ENCODE peak calls at places on chromosomes 11 and 22, in eight cellular contexts. One of them, this sample, is unnamed.
A peak's percentile ranks its signal among the peaks of the same experiment; 100 is the strongest.

GRCh38 chr11:65872555-65873279 is at the start of gene EFEMP2:
- DNase-seq in uterus: peak; percentile 62
- DNase-seq in Peyer's patch: no peak
- DNase-seq in lung: no peak
- DNase-seq in cardiac muscle cell: peak; percentile 80
- DNase-seq in mucosa of descending colon: peak; percentile 61
- DNase-seq in kidney: peak; percentile 90
- DNase-seq in CD8-positive, alpha-beta memory T cell: no peak
- DNase-seq in this sample: no peak

GRCh38 chr11:96464695-96465307 is 75.0 kb downstream of the JRKL start:
- DNase-seq in uterus: no peak
- DNase-seq in Peyer's patch: no peak
- DNase-seq in lung: no peak
- DNase-seq in cardiac muscle cell: peak; percentile 81
- DNase-seq in mucosa of descending colon: no peak
- DNase-seq in kidney: no peak
- DNase-seq in CD8-positive, alpha-beta memory T cell: peak; percentile 35
- DNase-seq in this sample: no peak

GRCh38 chr22:50144005-50144614 is 26.4 kb upstream of the PANX2 start:
- DNase-seq in uterus: peak; percentile 4
- DNase-seq in Peyer's patch: no peak
- DNase-seq in lung: no peak
- DNase-seq in cardiac muscle cell: no peak
- DNase-seq in mucosa of descending colon: no peak
- DNase-seq in kidney: no peak
- DNase-seq in CD8-positive, alpha-beta memory T cell: no peak
- DNase-seq in this sample: no peak

GRCh38 chr11:20474176-20474950 is 86.8 kb downstream of the PRMT3 start:
- DNase-seq in uterus: peak; percentile 34
- DNase-seq in Peyer's patch: no peak
- DNase-seq in lung: no peak
- DNase-seq in cardiac muscle cell: peak; percentile 20
- DNase-seq in mucosa of descending colon: no peak
- DNase-seq in kidney: peak; percentile 54
- DNase-seq in CD8-positive, alpha-beta memory T cell: no peak
- DNase-seq in this sample: no peak

GRCh38 chr11:2515401-2516275 is 70.8 kb downstream of the KCNQ1 start:
- DNase-seq in uterus: peak; percentile 10
- DNase-seq in Peyer's patch: no peak
- DNase-seq in lung: no peak
- DNase-seq in cardiac muscle cell: no peak
- DNase-seq in mucosa of descending colon: peak; percentile 38
- DNase-seq in kidney: peak; percentile 64
- DNase-seq in CD8-positive, alpha-beta memory T cell: no peak
- DNase-seq in this sample: peak; percentile 1

GRCh38 chr11:35337136-35337918 is 82.0 kb downstream of the SLC1A2 start:
- DNase-seq in uterus: no peak
- DNase-seq in Peyer's patch: no peak
- DNase-seq in lung: no peak
- DNase-seq in cardiac muscle cell: no peak
- DNase-seq in mucosa of descending colon: no peak
- DNase-seq in kidney: no peak
- DNase-seq in CD8-positive, alpha-beta memory T cell: no peak
- DNase-seq in this sample: no peak

GRCh38 chr11:92269021-92269420 is 44.4 kb downstream of the FAT3 start:
- DNase-seq in uterus: no peak
- DNase-seq in Peyer's patch: no peak
- DNase-seq in lung: no peak
- DNase-seq in cardiac muscle cell: peak; percentile 30
- DNase-seq in mucosa of descending colon: no peak
- DNase-seq in kidney: no peak
- DNase-seq in CD8-positive, alpha-beta memory T cell: no peak
- DNase-seq in this sample: no peak

GRCh38 chr22:30694171-30694637 is 470 bp upstream of the OSBP2 start:
- DNase-seq in uterus: peak; percentile 48
- DNase-seq in Peyer's patch: peak; percentile 64
- DNase-seq in lung: peak; percentile 56
- DNase-seq in cardiac muscle cell: peak; percentile 70
- DNase-seq in mucosa of descending colon: peak; percentile 75
- DNase-seq in kidney: peak; percentile 83
- DNase-seq in CD8-positive, alpha-beta memory T cell: peak; percentile 43
- DNase-seq in this sample: peak; percentile 88

GRCh38 chr11:27319065-27319464 is 44.0 kb downstream of the CCDC34 start:
- DNase-seq in uterus: no peak
- DNase-seq in Peyer's patch: no peak
- DNase-seq in lung: no peak
- DNase-seq in cardiac muscle cell: no peak
- DNase-seq in mucosa of descending colon: no peak
- DNase-seq in kidney: no peak
- DNase-seq in CD8-positive, alpha-beta memory T cell: no peak
- DNase-seq in this sample: no peak

GRCh38 chr22:39252461-39253391 is 7.9 kb upstream of the PDGFB start:
- DNase-seq in uterus: no peak
- DNase-seq in Peyer's patch: no peak
- DNase-seq in lung: no peak
- DNase-seq in cardiac muscle cell: no peak
- DNase-seq in mucosa of descending colon: no peak
- DNase-seq in kidney: no peak
- DNase-seq in CD8-positive, alpha-beta memory T cell: no peak
- DNase-seq in this sample: no peak

GRCh38 chr11:28763876-28764275 is 655.7 kb downstream of the METTL15 start:
- DNase-seq in uterus: no peak
- DNase-seq in Peyer's patch: no peak
- DNase-seq in lung: no peak
- DNase-seq in cardiac muscle cell: no peak
- DNase-seq in mucosa of descending colon: no peak
- DNase-seq in kidney: no peak
- DNase-seq in CD8-positive, alpha-beta memory T cell: no peak
- DNase-seq in this sample: no peak

GRCh38 chr22:43828711-43829447 is 16.8 kb upstream of the EFCAB6 start:
- DNase-seq in uterus: no peak
- DNase-seq in Peyer's patch: no peak
- DNase-seq in lung: peak; percentile 60
- DNase-seq in cardiac muscle cell: peak; percentile 46
- DNase-seq in mucosa of descending colon: no peak
- DNase-seq in kidney: peak; percentile 66
- DNase-seq in CD8-positive, alpha-beta memory T cell: no peak
- DNase-seq in this sample: peak; percentile 45

GRCh38 chr11:126727381-126727780 is 273.2 kb downstream of the KIRREL3 start:
- DNase-seq in uterus: no peak
- DNase-seq in Peyer's patch: no peak
- DNase-seq in lung: no peak
- DNase-seq in cardiac muscle cell: no peak
- DNase-seq in mucosa of descending colon: no peak
- DNase-seq in kidney: no peak
- DNase-seq in CD8-positive, alpha-beta memory T cell: no peak
- DNase-seq in this sample: no peak

GRCh38 chr11:1435820-1436467 is 46.2 kb downstream of the BRSK2 start:
- DNase-seq in uterus: no peak
- DNase-seq in Peyer's patch: no peak
- DNase-seq in lung: no peak
- DNase-seq in cardiac muscle cell: peak; percentile 65
- DNase-seq in mucosa of descending colon: no peak
- DNase-seq in kidney: no peak
- DNase-seq in CD8-positive, alpha-beta memory T cell: no peak
- DNase-seq in this sample: no peak

GRCh38 chr22:27982630-27983180 is 63.6 kb upstream of the PITPNB start:
- DNase-seq in uterus: no peak
- DNase-seq in Peyer's patch: peak; percentile 4
- DNase-seq in lung: no peak
- DNase-seq in cardiac muscle cell: no peak
- DNase-seq in mucosa of descending colon: no peak
- DNase-seq in kidney: no peak
- DNase-seq in CD8-positive, alpha-beta memory T cell: no peak
- DNase-seq in this sample: no peak

GRCh38 chr11:13384837-13385417 is 78.1 kb downstream of the BTBD10 start:
- DNase-seq in uterus: no peak
- DNase-seq in Peyer's patch: no peak
- DNase-seq in lung: no peak
- DNase-seq in cardiac muscle cell: peak; percentile 61
- DNase-seq in mucosa of descending colon: no peak
- DNase-seq in kidney: no peak
- DNase-seq in CD8-positive, alpha-beta memory T cell: no peak
- DNase-seq in this sample: no peak

DNA sequence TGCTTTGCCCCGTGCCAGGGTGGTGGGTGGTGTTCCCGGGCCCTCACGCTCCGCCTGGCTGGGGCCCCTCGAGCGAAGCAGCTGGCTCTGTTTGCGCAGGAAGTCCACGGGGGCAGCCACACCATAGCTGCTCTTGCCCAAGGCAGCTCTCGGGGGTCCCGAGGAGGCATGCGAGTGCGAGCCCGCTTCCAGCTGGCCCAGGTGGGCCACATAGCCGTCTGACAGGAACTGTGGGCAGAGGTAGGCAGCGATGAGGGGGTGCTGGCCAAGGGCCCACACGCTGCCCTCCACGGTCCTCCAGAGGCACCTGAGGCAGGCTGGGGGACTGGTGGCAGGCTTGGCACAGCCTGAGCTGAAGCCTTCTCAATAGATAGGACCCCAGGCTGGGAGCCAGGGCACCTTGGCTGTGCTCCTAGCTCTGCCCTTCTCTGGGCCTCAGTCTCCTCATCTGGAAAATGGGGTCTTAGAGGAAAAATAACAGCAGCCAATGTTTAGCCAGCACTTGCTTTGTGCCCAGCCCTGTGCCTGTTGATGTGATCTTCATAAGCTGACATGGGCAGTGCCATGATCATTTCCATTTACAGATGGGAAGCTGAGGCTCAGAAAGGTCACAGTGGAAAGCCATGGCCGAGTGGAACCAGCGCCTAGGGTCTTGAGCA is 9.4 kb downstream of the AIP start:
- DNase-seq in uterus: no peak
- DNase-seq in Peyer's patch: no peak
- DNase-seq in lung: no peak
- DNase-seq in cardiac muscle cell: no peak
- DNase-seq in mucosa of descending colon: peak; percentile 52
- DNase-seq in kidney: peak; percentile 71
- DNase-seq in CD8-positive, alpha-beta memory T cell: no peak
- DNase-seq in this sample: no peak
- H3K36me3 ChIP-seq in uterus: no peaks in the 10 kb centered on the region
- H3K36me3 ChIP-seq in Peyer's patch: peaks cover 89% of the 10 kb centered on the region
- H3K36me3 ChIP-seq in lung: peaks cover 75% of the 10 kb centered on the region
- H3K36me3 ChIP-seq in cardiac muscle cell: peaks cover 8% of the 10 kb centered on the region
- H3K36me3 ChIP-seq in mucosa of descending colon: peaks cover 3% of the 10 kb centered on the region
- H3K36me3 ChIP-seq in kidney: peaks cover 2% of the 10 kb centered on the region
- H3K36me3 ChIP-seq in CD8-positive, alpha-beta memory T cell: peaks cover 22% of the 10 kb centered on the region
- H3K36me3 ChIP-seq in this sample: no peaks in the 10 kb centered on the region

GRCh38 chr22:17965538-17966402 is 58.6 kb downstream of the MICAL3 start:
- DNase-seq in uterus: no peak
- DNase-seq in Peyer's patch: no peak
- DNase-seq in lung: no peak
- DNase-seq in cardiac muscle cell: no peak
- DNase-seq in mucosa of descending colon: no peak
- DNase-seq in kidney: no peak
- DNase-seq in CD8-positive, alpha-beta memory T cell: no peak
- DNase-seq in this sample: no peak

GRCh38 chr22:17969732-17970131 is 54.6 kb downstream of the MICAL3 start:
- DNase-seq in uterus: no peak
- DNase-seq in Peyer's patch: no peak
- DNase-seq in lung: no peak
- DNase-seq in cardiac muscle cell: peak; percentile 48
- DNase-seq in mucosa of descending colon: no peak
- DNase-seq in kidney: no peak
- DNase-seq in CD8-positive, alpha-beta memory T cell: no peak
- DNase-seq in this sample: no peak

GRCh38 chr22:17970205-17970708 is 54.1 kb downstream of the MICAL3 start:
- DNase-seq in uterus: no peak
- DNase-seq in Peyer's patch: no peak
- DNase-seq in lung: no peak
- DNase-seq in cardiac muscle cell: no peak
- DNase-seq in mucosa of descending colon: no peak
- DNase-seq in kidney: no peak
- DNase-seq in CD8-positive, alpha-beta memory T cell: no peak
- DNase-seq in this sample: no peak

GRCh38 chr22:17966403-17966717 is 58.0 kb downstream of the MICAL3 start:
- DNase-seq in uterus: no peak
- DNase-seq in Peyer's patch: no peak
- DNase-seq in lung: no peak
- DNase-seq in cardiac muscle cell: no peak
- DNase-seq in mucosa of descending colon: no peak
- DNase-seq in kidney: peak; percentile 1
- DNase-seq in CD8-positive, alpha-beta memory T cell: no peak
- DNase-seq in this sample: no peak

DNA sequence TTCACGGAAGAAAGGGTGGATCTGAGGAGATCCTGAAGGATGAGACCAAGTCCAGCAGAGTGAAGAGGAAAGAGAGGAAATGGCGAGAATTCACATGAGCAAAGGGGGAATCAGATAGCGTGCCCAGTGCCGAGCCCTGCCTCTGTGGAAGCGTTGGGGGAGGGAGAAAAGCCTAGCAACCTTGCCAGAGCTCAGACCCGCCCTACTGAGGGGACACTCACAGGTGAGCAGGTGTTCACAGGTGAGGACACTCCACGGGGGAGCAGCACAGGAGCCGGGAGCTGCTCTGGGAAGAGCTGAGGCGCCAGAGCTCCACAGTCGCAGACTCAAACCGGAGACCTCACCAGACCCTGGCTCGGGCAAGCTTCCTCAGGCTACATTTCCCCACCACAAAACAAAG is 56.2 kb downstream of the MICAL3 start:
- DNase-seq in uterus: no peak
- DNase-seq in Peyer's patch: no peak
- DNase-seq in lung: no peak
- DNase-seq in cardiac muscle cell: no peak
- DNase-seq in mucosa of descending colon: no peak
- DNase-seq in kidney: peak; percentile 52
- DNase-seq in CD8-positive, alpha-beta memory T cell: no peak
- DNase-seq in this sample: no peak
- H3K4me1 ChIP-seq in uterus: peaks cover 9% of the 10 kb centered on the region
- H3K4me1 ChIP-seq in Peyer's patch: peaks cover 9% of the 10 kb centered on the region
- H3K4me1 ChIP-seq in lung: peaks cover 18% of the 10 kb centered on the region
- H3K4me1 ChIP-seq in cardiac muscle cell: peaks cover 41% of the 10 kb centered on the region
- H3K4me1 ChIP-seq in mucosa of descending colon: no peaks in the 10 kb centered on the region
- H3K4me1 ChIP-seq in kidney: peaks cover 53% of the 10 kb centered on the region
- H3K4me1 ChIP-seq in CD8-positive, alpha-beta memory T cell: no peaks in the 10 kb centered on the region
- H3K4me1 ChIP-seq in this sample: peaks cover 14% of the 10 kb centered on the region

DNA sequence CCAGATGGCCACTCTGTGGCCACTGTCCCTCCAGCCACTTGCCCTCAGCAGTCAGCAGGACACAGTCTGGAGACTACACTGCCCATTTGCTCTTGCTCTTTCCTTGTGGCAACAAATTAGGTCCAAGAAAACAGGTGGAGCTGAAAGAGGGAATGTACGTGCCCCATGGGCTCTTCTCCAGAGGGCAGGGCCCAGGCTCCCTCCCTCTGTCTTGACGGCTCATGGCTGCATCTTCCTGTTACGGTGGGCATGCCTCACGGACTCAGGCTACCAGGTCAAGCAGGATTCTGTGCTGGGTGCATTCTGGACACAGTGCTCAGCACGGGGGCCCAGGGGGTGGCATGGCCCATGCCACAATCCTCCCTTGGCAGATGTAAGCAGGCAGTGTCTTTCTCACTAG is 71.3 kb downstream of the MED15 start:
- DNase-seq in uterus: no peak
- DNase-seq in Peyer's patch: no peak
- DNase-seq in lung: no peak
- DNase-seq in cardiac muscle cell: no peak
- DNase-seq in mucosa of descending colon: no peak
- DNase-seq in kidney: no peak
- DNase-seq in CD8-positive, alpha-beta memory T cell: no peak
- DNase-seq in this sample: no peak
- H3K36me3 ChIP-seq in uterus: no peaks in the 10 kb centered on the region
- H3K36me3 ChIP-seq in Peyer's patch: peaks cover 100% of the 10 kb centered on the region
- H3K36me3 ChIP-seq in lung: peaks cover 77% of the 10 kb centered on the region
- H3K36me3 ChIP-seq in cardiac muscle cell: peaks cover 23% of the 10 kb centered on the region
- H3K36me3 ChIP-seq in mucosa of descending colon: peaks cover 9% of the 10 kb centered on the region
- H3K36me3 ChIP-seq in kidney: peaks cover 36% of the 10 kb centered on the region
- H3K36me3 ChIP-seq in CD8-positive, alpha-beta memory T cell: peaks cover 77% of the 10 kb centered on the region
- H3K36me3 ChIP-seq in this sample: peaks cover 34% of the 10 kb centered on the region

GRCh38 chr11:73995247-73995646 is 12.6 kb upstream of the UCP2 start:
- DNase-seq in uterus: no peak
- DNase-seq in Peyer's patch: no peak
- DNase-seq in lung: no peak
- DNase-seq in cardiac muscle cell: no peak
- DNase-seq in mucosa of descending colon: no peak
- DNase-seq in kidney: no peak
- DNase-seq in CD8-positive, alpha-beta memory T cell: peak; percentile 82
- DNase-seq in this sample: no peak
- H3K4me1 ChIP-seq in uterus: no peaks in the 10 kb centered on the region
- H3K4me1 ChIP-seq in Peyer's patch: no peaks in the 10 kb centered on the region
- H3K4me1 ChIP-seq in lung: no peaks in the 10 kb centered on the region
- H3K4me1 ChIP-seq in cardiac muscle cell: no peaks in the 10 kb centered on the region
- H3K4me1 ChIP-seq in mucosa of descending colon: peaks cover 4% of the 10 kb centered on the region
- H3K4me1 ChIP-seq in kidney: no peaks in the 10 kb centered on the region
- H3K4me1 ChIP-seq in CD8-positive, alpha-beta memory T cell: peaks cover 60% of the 10 kb centered on the region
- H3K4me1 ChIP-seq in this sample: no peaks in the 10 kb centered on the region